ENCODE peak calls at places on chromosomes 3 and 15, in eight cellular contexts. One of them, this sample, is unnamed. For H3K4me1 and H3K9me3, the result is how much of the 10 kb centered on the place peaks cover.

GRCh38 chr15:63718590-63719035 is 115.1 kb downstream of the HERC1 start:
- DNase-seq in stomach: no peak
- DNase-seq in SJSA1: peak
- DNase-seq in Peyer's patch: no peak
- DNase-seq in esophagus squamous epithelium: no peak
- DNase-seq in lower lobe of right lung: no peak
- DNase-seq in left lung: no peak
- DNase-seq in A549: peak
- DNase-seq in this sample: no peak

GRCh38 chr3:127238602-127239001 is 45.7 kb downstream of the PRR23E start:
- DNase-seq in stomach: no peak
- DNase-seq in SJSA1: no peak
- DNase-seq in Peyer's patch: no peak
- DNase-seq in esophagus squamous epithelium: no peak
- DNase-seq in lower lobe of right lung: no peak
- DNase-seq in left lung: no peak
- DNase-seq in A549: no peak
- DNase-seq in this sample: no peak

GRCh38 chr3:177521305-177521704 is 324.0 kb upstream of the TBL1XR1 start:
- DNase-seq in stomach: peak
- DNase-seq in SJSA1: no peak
- DNase-seq in Peyer's patch: no peak
- DNase-seq in esophagus squamous epithelium: no peak
- DNase-seq in lower lobe of right lung: peak
- DNase-seq in left lung: peak
- DNase-seq in A549: no peak
- DNase-seq in this sample: peak

GRCh38 chr3:14471690-14472089 is 68.5 kb downstream of the GRIP2 start:
- DNase-seq in stomach: no peak
- DNase-seq in SJSA1: peak
- DNase-seq in Peyer's patch: no peak
- DNase-seq in esophagus squamous epithelium: no peak
- DNase-seq in lower lobe of right lung: no peak
- DNase-seq in left lung: no peak
- DNase-seq in A549: no peak
- DNase-seq in this sample: no peak

GRCh38 chr3:150414989-150415388 is 6.9 kb downstream of the TSC22D2 start:
- DNase-seq in stomach: no peak
- DNase-seq in SJSA1: no peak
- DNase-seq in Peyer's patch: no peak
- DNase-seq in esophagus squamous epithelium: no peak
- DNase-seq in lower lobe of right lung: no peak
- DNase-seq in left lung: no peak
- DNase-seq in A549: no peak
- DNase-seq in this sample: no peak

GRCh38 chr3:196969660-196970546 is 1.3 kb upstream of the PIGZ start:
- DNase-seq in stomach: peak
- DNase-seq in SJSA1: peak
- DNase-seq in Peyer's patch: peak
- DNase-seq in esophagus squamous epithelium: no peak
- DNase-seq in lower lobe of right lung: peak
- DNase-seq in left lung: peak
- DNase-seq in A549: peak
- DNase-seq in this sample: no peak

GRCh38 chr3:34033840-34034239 is 235.4 kb downstream of the PDCD6IP start:
- DNase-seq in stomach: no peak
- DNase-seq in SJSA1: no peak
- DNase-seq in Peyer's patch: no peak
- DNase-seq in esophagus squamous epithelium: no peak
- DNase-seq in lower lobe of right lung: no peak
- DNase-seq in left lung: no peak
- DNase-seq in A549: no peak
- DNase-seq in this sample: no peak

GRCh38 chr3:126621171-126621570 is 33.8 kb downstream of the TXNRD3 start:
- DNase-seq in stomach: no peak
- DNase-seq in SJSA1: peak
- DNase-seq in Peyer's patch: no peak
- DNase-seq in esophagus squamous epithelium: no peak
- DNase-seq in lower lobe of right lung: no peak
- DNase-seq in left lung: no peak
- DNase-seq in A549: no peak
- DNase-seq in this sample: no peak

GRCh38 chr3:53028641-53029040 is 17.2 kb downstream of the SFMBT1 start:
- DNase-seq in stomach: no peak
- DNase-seq in SJSA1: no peak
- DNase-seq in Peyer's patch: no peak
- DNase-seq in esophagus squamous epithelium: no peak
- DNase-seq in lower lobe of right lung: no peak
- DNase-seq in left lung: no peak
- DNase-seq in A549: no peak
- DNase-seq in this sample: no peak

GRCh38 chr3:77338195-77338594 is 298.3 kb downstream of the ROBO2 start:
- DNase-seq in stomach: no peak
- DNase-seq in SJSA1: no peak
- DNase-seq in Peyer's patch: no peak
- DNase-seq in esophagus squamous epithelium: no peak
- DNase-seq in lower lobe of right lung: no peak
- DNase-seq in left lung: no peak
- DNase-seq in A549: no peak
- DNase-seq in this sample: no peak

GRCh38 chr3:9503283-9503682 is 50.3 kb downstream of the LHFPL4 start:
- DNase-seq in stomach: peak
- DNase-seq in SJSA1: peak
- DNase-seq in Peyer's patch: peak
- DNase-seq in esophagus squamous epithelium: no peak
- DNase-seq in lower lobe of right lung: peak
- DNase-seq in left lung: no peak
- DNase-seq in A549: peak
- DNase-seq in this sample: peak

GRCh38 chr3:157447026-157447694 is 10.5 kb downstream of the PTX3 start:
- DNase-seq in stomach: no peak
- DNase-seq in SJSA1: no peak
- DNase-seq in Peyer's patch: no peak
- DNase-seq in esophagus squamous epithelium: no peak
- DNase-seq in lower lobe of right lung: no peak
- DNase-seq in left lung: no peak
- DNase-seq in A549: peak
- DNase-seq in this sample: no peak

GRCh38 chr3:142645236-142645793 is 49.1 kb downstream of the PLS1 start:
- DNase-seq in stomach: no peak
- DNase-seq in SJSA1: peak
- DNase-seq in Peyer's patch: no peak
- DNase-seq in esophagus squamous epithelium: no peak
- DNase-seq in lower lobe of right lung: no peak
- DNase-seq in left lung: no peak
- DNase-seq in A549: peak
- DNase-seq in this sample: no peak

GRCh38 chr3:12556243-12556722 is 604 bp upstream of the MKRN2 start:
- DNase-seq in stomach: no peak
- DNase-seq in SJSA1: no peak
- DNase-seq in Peyer's patch: no peak
- DNase-seq in esophagus squamous epithelium: no peak
- DNase-seq in lower lobe of right lung: no peak
- DNase-seq in left lung: no peak
- DNase-seq in A549: no peak
- DNase-seq in this sample: no peak

GRCh38 chr15:60757831-60758570 is 279.1 kb upstream of the ICE2 start:
- DNase-seq in stomach: peak
- DNase-seq in SJSA1: no peak
- DNase-seq in Peyer's patch: no peak
- DNase-seq in esophagus squamous epithelium: no peak
- DNase-seq in lower lobe of right lung: no peak
- DNase-seq in left lung: no peak
- DNase-seq in A549: no peak
- DNase-seq in this sample: no peak

GRCh38 chr3:45885979-45886711 is at the start of gene CCR9:
- DNase-seq in stomach: no peak
- DNase-seq in SJSA1: no peak
- DNase-seq in Peyer's patch: no peak
- DNase-seq in esophagus squamous epithelium: no peak
- DNase-seq in lower lobe of right lung: no peak
- DNase-seq in left lung: no peak
- DNase-seq in A549: no peak
- DNase-seq in this sample: no peak

GRCh38 chr3:134369231-134369741 is 5.0 kb downstream of the AMOTL2 start:
- DNase-seq in stomach: no peak
- DNase-seq in SJSA1: peak
- DNase-seq in Peyer's patch: no peak
- DNase-seq in esophagus squamous epithelium: no peak
- DNase-seq in lower lobe of right lung: no peak
- DNase-seq in left lung: no peak
- DNase-seq in A549: no peak
- DNase-seq in this sample: no peak

GRCh38 chr15:39083213-39083612 is 497.7 kb upstream of the THBS1 start:
- DNase-seq in stomach: no peak
- DNase-seq in SJSA1: no peak
- DNase-seq in Peyer's patch: no peak
- DNase-seq in esophagus squamous epithelium: no peak
- DNase-seq in lower lobe of right lung: no peak
- DNase-seq in left lung: no peak
- DNase-seq in A549: no peak
- DNase-seq in this sample: no peak

GRCh38 chr3:107690522-107691138 is 167.9 kb downstream of the BBX start:
- DNase-seq in stomach: no peak
- DNase-seq in SJSA1: peak
- DNase-seq in Peyer's patch: no peak
- DNase-seq in esophagus squamous epithelium: no peak
- DNase-seq in lower lobe of right lung: no peak
- DNase-seq in left lung: no peak
- DNase-seq in A549: peak
- DNase-seq in this sample: no peak

DNA sequence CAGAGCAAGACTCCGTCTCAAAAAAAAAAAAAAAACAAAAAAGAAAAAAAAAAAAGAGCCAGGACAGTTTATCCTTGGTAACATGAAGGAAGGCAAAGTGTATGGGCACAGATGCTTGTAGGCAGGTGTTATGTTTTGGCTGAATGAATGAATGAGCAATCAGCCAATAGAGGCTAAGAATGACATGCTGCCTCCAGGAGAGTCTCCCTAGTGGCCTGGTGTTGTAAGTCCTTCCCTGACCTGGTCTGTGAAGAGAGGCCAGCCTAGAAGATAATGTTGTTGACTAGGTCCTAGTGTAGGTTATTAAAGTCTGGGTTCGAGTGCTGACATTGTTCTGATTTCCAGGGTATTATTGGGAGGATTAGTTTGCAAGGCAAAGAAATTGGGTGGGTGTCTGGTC is 24.9 kb downstream of the GYG1 start:
- DNase-seq in stomach: no peak
- DNase-seq in SJSA1: no peak
- DNase-seq in Peyer's patch: no peak
- DNase-seq in esophagus squamous epithelium: no peak
- DNase-seq in lower lobe of right lung: no peak
- DNase-seq in left lung: no peak
- DNase-seq in A549: no peak
- DNase-seq in this sample: no peak
- H3K4me1 ChIP-seq in stomach: under half
- H3K4me1 ChIP-seq in SJSA1: under half
- H3K4me1 ChIP-seq in Peyer's patch: under half
- H3K4me1 ChIP-seq in esophagus squamous epithelium: half or more
- H3K4me1 ChIP-seq in lower lobe of right lung: under half
- H3K4me1 ChIP-seq in left lung: under half
- H3K4me1 ChIP-seq in A549: under half
- H3K4me1 ChIP-seq in this sample: under half

GRCh38 chr15:25093455-25094029 is 138.8 kb downstream of the SNRPN start:
- DNase-seq in stomach: no peak
- DNase-seq in SJSA1: no peak
- DNase-seq in Peyer's patch: no peak
- DNase-seq in esophagus squamous epithelium: no peak
- DNase-seq in lower lobe of right lung: no peak
- DNase-seq in left lung: no peak
- DNase-seq in A549: no peak
- DNase-seq in this sample: no peak

GRCh38 chr15:25094519-25094918 is 139.7 kb downstream of the SNRPN start:
- DNase-seq in stomach: no peak
- DNase-seq in SJSA1: no peak
- DNase-seq in Peyer's patch: no peak
- DNase-seq in esophagus squamous epithelium: no peak
- DNase-seq in lower lobe of right lung: no peak
- DNase-seq in left lung: no peak
- DNase-seq in A549: no peak
- DNase-seq in this sample: no peak

GRCh38 chr15:25094066-25094465 is 139.3 kb downstream of the SNRPN start:
- DNase-seq in stomach: no peak
- DNase-seq in SJSA1: no peak
- DNase-seq in Peyer's patch: no peak
- DNase-seq in esophagus squamous epithelium: no peak
- DNase-seq in lower lobe of right lung: no peak
- DNase-seq in left lung: no peak
- DNase-seq in A549: no peak
- DNase-seq in this sample: no peak

GRCh38 chr15:25092661-25093060 is 137.9 kb downstream of the SNRPN start:
- DNase-seq in stomach: no peak
- DNase-seq in SJSA1: no peak
- DNase-seq in Peyer's patch: no peak
- DNase-seq in esophagus squamous epithelium: no peak
- DNase-seq in lower lobe of right lung: no peak
- DNase-seq in left lung: no peak
- DNase-seq in A549: no peak
- DNase-seq in this sample: no peak

GRCh38 chr15:25095179-25095578 is 140.4 kb downstream of the SNRPN start:
- DNase-seq in stomach: no peak
- DNase-seq in SJSA1: no peak
- DNase-seq in Peyer's patch: no peak
- DNase-seq in esophagus squamous epithelium: no peak
- DNase-seq in lower lobe of right lung: no peak
- DNase-seq in left lung: no peak
- DNase-seq in A549: no peak
- DNase-seq in this sample: no peak
- H3K9me3 ChIP-seq in stomach: half or more
- H3K9me3 ChIP-seq in SJSA1: under half
- H3K9me3 ChIP-seq in Peyer's patch: under half
- H3K9me3 ChIP-seq in esophagus squamous epithelium: under half
- H3K9me3 ChIP-seq in lower lobe of right lung: half or more
- H3K9me3 ChIP-seq in left lung: under half
- H3K9me3 ChIP-seq in A549: under half
- H3K9me3 ChIP-seq in this sample: under half

DNA sequence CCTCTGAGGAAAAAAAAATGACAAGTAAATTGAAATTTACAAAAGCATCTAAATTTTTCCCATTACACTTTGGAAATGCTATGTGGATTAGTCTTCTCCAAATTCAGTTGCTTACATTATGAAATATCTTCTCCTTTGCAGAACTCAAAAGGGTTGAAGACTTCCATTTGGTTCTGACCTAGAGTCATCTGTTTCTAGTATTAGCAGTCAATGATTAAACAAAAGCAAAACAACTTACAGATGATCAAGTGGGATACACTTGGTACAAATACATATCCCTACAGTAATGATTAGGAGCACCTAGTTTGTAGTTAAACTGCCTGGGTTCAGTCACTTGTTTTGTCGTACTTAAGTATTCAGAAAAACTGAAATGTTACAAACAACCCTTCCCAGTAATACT is 136.2 kb downstream of the MBNL1 start:
- DNase-seq in stomach: no peak
- DNase-seq in SJSA1: no peak
- DNase-seq in Peyer's patch: no peak
- DNase-seq in esophagus squamous epithelium: no peak
- DNase-seq in lower lobe of right lung: no peak
- DNase-seq in left lung: no peak
- DNase-seq in A549: no peak
- DNase-seq in this sample: no peak
- H3K4me1 ChIP-seq in stomach: half or more
- H3K4me1 ChIP-seq in SJSA1: under half
- H3K4me1 ChIP-seq in Peyer's patch: under half
- H3K4me1 ChIP-seq in esophagus squamous epithelium: half or more
- H3K4me1 ChIP-seq in lower lobe of right lung: half or more
- H3K4me1 ChIP-seq in left lung: half or more
- H3K4me1 ChIP-seq in A549: half or more
- H3K4me1 ChIP-seq in this sample: under half

GRCh38 chr15:34158355-34158754 is 51.5 kb downstream of the KATNBL1 start:
- DNase-seq in stomach: no peak
- DNase-seq in SJSA1: no peak
- DNase-seq in Peyer's patch: no peak
- DNase-seq in esophagus squamous epithelium: no peak
- DNase-seq in lower lobe of right lung: no peak
- DNase-seq in left lung: no peak
- DNase-seq in A549: no peak
- DNase-seq in this sample: no peak
- H3K9me3 ChIP-seq in stomach: under half
- H3K9me3 ChIP-seq in SJSA1: under half
- H3K9me3 ChIP-seq in Peyer's patch: under half
- H3K9me3 ChIP-seq in esophagus squamous epithelium: under half
- H3K9me3 ChIP-seq in lower lobe of right lung: under half
- H3K9me3 ChIP-seq in left lung: under half
- H3K9me3 ChIP-seq in A549: half or more
- H3K9me3 ChIP-seq in this sample: under half